ENCODE peak calls at places on chromosomes 3 and 15, in five cellular contexts. E is non-pigmented ciliary epithelial cell; J is fibroblast of mammary gland; F is CD4-positive, alpha-beta memory T cell; H is GM06990. G is an unnamed sample.

GRCh38 chr15:58117619-58118018 is 20.6 kb upstream of the AQP9 start:
- DNase-seq in E (no peak), J (no peak), F (no peak), H (no peak), G (no peak)

GRCh38 chr3:62265528-62265927 is 107.8 kb downstream of the FEZF2 start:
- DNase-seq in E (no peak), J (no peak), F (no peak), H (no peak), G (no peak)

GRCh38 chr3:14142567-14143270 is 17.9 kb downstream of the TMEM43 start:
- DNase-seq in E (no peak), J (no peak), F (peak; percentile 79), H (no peak), G (no peak)

GRCh38 chr3:14286887-14287496 is 108.4 kb downstream of the LSM3 start:
- DNase-seq in E (no peak), J (no peak), F (no peak), H (no peak), G (no peak)

GRCh38 chr3:64343692-64344440 is 118.6 kb upstream of the PRICKLE2 start:
- DNase-seq in E (no peak), J (peak; percentile 81), F (no peak), H (no peak), G (no peak)

GRCh38 chr3:12965999-12966846 is 107.0 kb downstream of the IQSEC1 start:
- DNase-seq in E (no peak), J (no peak), F (no peak), H (no peak), G (no peak)

GRCh38 chr3:187274977-187275338 is 16.6 kb downstream of the MASP1 start:
- DNase-seq in E (no peak), J (no peak), F (no peak), H (no peak), G (no peak)

GRCh38 chr3:134877788-134878187 is 82.7 kb downstream of the EPHB1 start:
- DNase-seq in E (no peak), J (no peak), F (no peak), H (no peak), G (no peak)

GRCh38 chr3:154122912-154123559 is 1.8 kb downstream of the ARHGEF26 start:
- DNase-seq in E (no peak), J (peak; percentile 28), F (no peak), H (no peak), G (no peak)

GRCh38 chr15:39177561-39177960 is 403.3 kb upstream of the THBS1 start:
- DNase-seq in E (no peak), J (peak; percentile 18), F (no peak), H (no peak), G (no peak)

GRCh38 chr3:24683511-24684384 is 189.1 kb upstream of the THRB start:
- DNase-seq in E (peak; percentile 51), J (peak; percentile 86), F (no peak), H (no peak), G (no peak)

GRCh38 chr3:46944191-46944590 is 32.4 kb downstream of the CCDC12 start:
- DNase-seq in E (no peak), J (no peak), F (no peak), H (no peak), G (no peak)

GRCh38 chr3:123154346-123154985 is 47.3 kb upstream of the SEC22A start:
- DNase-seq in E (no peak), J (no peak), F (no peak), H (no peak), G (no peak)

GRCh38 chr3:88807471-88808090 is 299.8 kb upstream of the EPHA3 start:
- DNase-seq in E (peak; percentile 44), J (peak; percentile 27), F (no peak), H (no peak), G (no peak)

GRCh38 chr15:84714816-84715215 is 1.1 kb downstream of the SEC11A start:
- DNase-seq in E (no peak), J (no peak), F (no peak), H (no peak), G (no peak)

GRCh38 chr3:115843206-115843605 is 219.9 kb downstream of the GAP43 start:
- DNase-seq in E (no peak), J (no peak), F (no peak), H (no peak), G (no peak)

G was measured in lung.